ENCODE peak calls at places on chromosomes 13 and 19, in ten cellular contexts. V, M, F, H, S, W, D, N, E and J are unnamed samples.
A peak's percentile ranks its signal among the peaks of the same experiment; 100 is the strongest.

GRCh38 chr19:13154241-13154778 is 4.1 kb downstream of the IER2 start:
- DNase-seq in V (no peak), M (peak; percentile 93), F (peak; percentile 86), H (no peak), S (peak; percentile 46), W (no peak), D (peak; percentile 34), N (peak; percentile 98), E (peak; percentile 54), J (peak; percentile 62)

GRCh38 chr19:31070126-31070525 is 279.1 kb downstream of the TSHZ3 start:
- DNase-seq in V (no peak), M (no peak), F (no peak), H (no peak), S (no peak), W (no peak), D (no peak), N (no peak), E (no peak), J (no peak)

GRCh38 chr13:32829676-32830091 is 186.5 kb upstream of the KL start:
- DNase-seq in V (no peak), M (no peak), F (no peak), H (no peak), S (no peak), W (no peak), D (no peak), N (no peak), E (no peak), J (peak; percentile 83)

GRCh38 chr13:111216166-111216960 is 101.3 kb downstream of the ARHGEF7 start:
- DNase-seq in V (no peak), M (no peak), F (no peak), H (peak; percentile 55), S (peak; percentile 64), W (peak; percentile 54), D (no peak), N (no peak), E (peak; percentile 40), J (peak; percentile 44)

GRCh38 chr13:110946171-110946570 is 31.3 kb upstream of the ANKRD10 start:
- DNase-seq in V (no peak), M (no peak), F (no peak), H (no peak), S (no peak), W (no peak), D (no peak), N (no peak), E (no peak), J (no peak)

GRCh38 chr13:27403252-27403678 is 21.2 kb upstream of the GTF3A start:
- DNase-seq in V (no peak), M (no peak), F (peak; percentile 16), H (peak; percentile 26), S (no peak), W (no peak), D (no peak), N (no peak), E (no peak), J (peak; percentile 46)

GRCh38 chr13:80084086-80084676 is 256.7 kb downstream of the SPRY2 start:
- DNase-seq in V (no peak), M (no peak), F (peak; percentile 74), H (peak; percentile 12), S (no peak), W (no peak), D (no peak), N (no peak), E (no peak), J (peak; percentile 92)

GRCh38 chr19:11538232-11539036 is at the start of gene CNN1:
- DNase-seq in V (no peak), M (no peak), F (peak; percentile 74), H (peak; percentile 85), S (peak; percentile 62), W (no peak), D (no peak), N (no peak), E (no peak), J (no peak)

GRCh38 chr19:10501971-10502523 is 1.1 kb downstream of the KEAP1 start:
- DNase-seq in V (no peak), M (peak; percentile 86), F (no peak), H (peak; percentile 71), S (peak; percentile 61), W (peak; percentile 76), D (no peak), N (peak; percentile 94), E (peak; percentile 79), J (peak; percentile 52)

GRCh38 chr13:21297452-21297851 is 121.0 kb downstream of the MRPL57 start:
- DNase-seq in V (no peak), M (no peak), F (no peak), H (no peak), S (no peak), W (no peak), D (no peak), N (no peak), E (no peak), J (peak; percentile 18)

GRCh38 chr19:48819366-48819816 is 8.6 kb upstream of the BCAT2 start:
- DNase-seq in V (no peak), M (peak; percentile 76), F (peak; percentile 59), H (peak; percentile 31), S (no peak), W (peak; percentile 39), D (no peak), N (peak; percentile 93), E (peak; percentile 55), J (peak; percentile 81)

GRCh38 chr13:80036845-80037504 is 304.0 kb downstream of the SPRY2 start:
- DNase-seq in V (no peak), M (no peak), F (no peak), H (no peak), S (no peak), W (no peak), D (no peak), N (no peak), E (no peak), J (no peak)